ENCODE peak calls at places on chromosomes 12 and 14, in five cellular contexts. One of them, this sample, is unnamed.

GRCh38 chr12:110002691-110003515 is 3.7 kb downstream of the ANKRD13A start:
- DNase-seq in BJ: no peak
- DNase-seq in stimulated activated CD8-positive, alpha-beta memory T cell treated with anti-CD3 and anti-CD28 coated beads, Interleukin-4, amount 100 ng/mL, for 4 hours: no peak
- DNase-seq in glutamatergic neuron: no peak
- DNase-seq in activated T-cell treated with anti-CD3 and anti-CD28 coated beads for 48 hours: no peak
- DNase-seq in this sample: no peak

GRCh38 chr14:75705014-75705413 is 44.0 kb downstream of the TTLL5 start:
- DNase-seq in BJ: no peak
- DNase-seq in stimulated activated CD8-positive, alpha-beta memory T cell treated with anti-CD3 and anti-CD28 coated beads, Interleukin-4, amount 100 ng/mL, for 4 hours: no peak
- DNase-seq in glutamatergic neuron: no peak
- DNase-seq in activated T-cell treated with anti-CD3 and anti-CD28 coated beads for 48 hours: no peak
- DNase-seq in this sample: no peak

GRCh38 chr12:95248604-95249355 is 31.2 kb downstream of the VEZT start:
- DNase-seq in BJ: peak; percentile 12
- DNase-seq in stimulated activated CD8-positive, alpha-beta memory T cell treated with anti-CD3 and anti-CD28 coated beads, Interleukin-4, amount 100 ng/mL, for 4 hours: no peak
- DNase-seq in glutamatergic neuron: no peak
- DNase-seq in activated T-cell treated with anti-CD3 and anti-CD28 coated beads for 48 hours: no peak
- DNase-seq in this sample: no peak

GRCh38 chr14:92986254-92987147 is 63.6 kb downstream of the CHGA start:
- DNase-seq in BJ: no peak
- DNase-seq in stimulated activated CD8-positive, alpha-beta memory T cell treated with anti-CD3 and anti-CD28 coated beads, Interleukin-4, amount 100 ng/mL, for 4 hours: no peak
- DNase-seq in glutamatergic neuron: no peak
- DNase-seq in activated T-cell treated with anti-CD3 and anti-CD28 coated beads for 48 hours: no peak
- DNase-seq in this sample: no peak

GRCh38 chr14:67186369-67186768 is 2.9 kb upstream of the GARIN2 start:
- DNase-seq in BJ: no peak
- DNase-seq in stimulated activated CD8-positive, alpha-beta memory T cell treated with anti-CD3 and anti-CD28 coated beads, Interleukin-4, amount 100 ng/mL, for 4 hours: no peak
- DNase-seq in glutamatergic neuron: no peak
- DNase-seq in activated T-cell treated with anti-CD3 and anti-CD28 coated beads for 48 hours: no peak
- DNase-seq in this sample: no peak

GRCh38 chr12:69648476-69648875 is 37.8 kb upstream of the LRRC10 start:
- DNase-seq in BJ: peak; percentile 65
- DNase-seq in stimulated activated CD8-positive, alpha-beta memory T cell treated with anti-CD3 and anti-CD28 coated beads, Interleukin-4, amount 100 ng/mL, for 4 hours: no peak
- DNase-seq in glutamatergic neuron: no peak
- DNase-seq in activated T-cell treated with anti-CD3 and anti-CD28 coated beads for 48 hours: no peak
- DNase-seq in this sample: no peak

GRCh38 chr12:112185093-112185923 is 59.9 kb downstream of the TRAFD1 start:
- DNase-seq in BJ: no peak
- DNase-seq in stimulated activated CD8-positive, alpha-beta memory T cell treated with anti-CD3 and anti-CD28 coated beads, Interleukin-4, amount 100 ng/mL, for 4 hours: no peak
- DNase-seq in glutamatergic neuron: no peak
- DNase-seq in activated T-cell treated with anti-CD3 and anti-CD28 coated beads for 48 hours: no peak
- DNase-seq in this sample: no peak

GRCh38 chr14:62118871-62119270 is 356.7 kb downstream of the SNAPC1 start:
- DNase-seq in BJ: no peak
- DNase-seq in stimulated activated CD8-positive, alpha-beta memory T cell treated with anti-CD3 and anti-CD28 coated beads, Interleukin-4, amount 100 ng/mL, for 4 hours: no peak
- DNase-seq in glutamatergic neuron: no peak
- DNase-seq in activated T-cell treated with anti-CD3 and anti-CD28 coated beads for 48 hours: no peak
- DNase-seq in this sample: no peak

GRCh38 chr14:29016050-29016900 is 249.7 kb downstream of the FOXG1 start:
- DNase-seq in BJ: no peak
- DNase-seq in stimulated activated CD8-positive, alpha-beta memory T cell treated with anti-CD3 and anti-CD28 coated beads, Interleukin-4, amount 100 ng/mL, for 4 hours: no peak
- DNase-seq in glutamatergic neuron: peak; percentile 83
- DNase-seq in activated T-cell treated with anti-CD3 and anti-CD28 coated beads for 48 hours: peak; percentile 15
- DNase-seq in this sample: no peak

GRCh38 chr12:69254046-69254445 is 14.7 kb downstream of the CPSF6 start:
- DNase-seq in BJ: no peak
- DNase-seq in stimulated activated CD8-positive, alpha-beta memory T cell treated with anti-CD3 and anti-CD28 coated beads, Interleukin-4, amount 100 ng/mL, for 4 hours: no peak
- DNase-seq in glutamatergic neuron: no peak
- DNase-seq in activated T-cell treated with anti-CD3 and anti-CD28 coated beads for 48 hours: no peak
- DNase-seq in this sample: no peak

GRCh38 chr14:92105845-92106094 is 612 bp downstream of the ATXN3 start:
- DNase-seq in BJ: peak; percentile 22
- DNase-seq in stimulated activated CD8-positive, alpha-beta memory T cell treated with anti-CD3 and anti-CD28 coated beads, Interleukin-4, amount 100 ng/mL, for 4 hours: no peak
- DNase-seq in glutamatergic neuron: peak; percentile 52
- DNase-seq in activated T-cell treated with anti-CD3 and anti-CD28 coated beads for 48 hours: no peak
- DNase-seq in this sample: no peak